ENCODE peak calls at places on chromosomes 12 and 14, in four cellular contexts. A is left ventricle myocardium inferior, Y is hepatocyte, D is sigmoid colon. Q is an unnamed sample.

GRCh38 chr12:120563495-120563894 is 17.7 kb downstream of the POP5 start:
- DNase-seq in Y (no peak), A (no peak), D (peak; percentile 56), Q (no peak)

GRCh38 chr12:110314308-110314707 is 33.3 kb downstream of the ATP2A2 start:
- DNase-seq in A (no peak), D (no peak), Y (peak; percentile 19), Q (no peak)

GRCh38 chr12:77032406-77032805 is 33.0 kb downstream of the E2F7 start:
- DNase-seq in Y (no peak), D (no peak), A (no peak), Q (no peak)

GRCh38 chr12:132524405-132524804 is 34.5 kb downstream of the FBRSL1 start:
- DNase-seq in A (no peak), Y (peak; percentile 68), D (no peak), Q (no peak)

GRCh38 chr12:106022568-106023012 is 116.2 kb downstream of the NUAK1 start:
- DNase-seq in Y (peak; percentile 54), D (no peak), A (no peak), Q (no peak)

GRCh38 chr12:11862794-11863193 is 207.9 kb upstream of the BCL2L14 start:
- DNase-seq in D (no peak), Y (no peak), A (no peak), Q (no peak)

GRCh38 chr12:124392991-124393790 is 98.3 kb downstream of the RFLNA start:
- DNase-seq in A (peak; percentile 94), D (peak; percentile 96), Y (peak; percentile 45), Q (peak; percentile 92)

GRCh38 chr12:114769634-114770033 is 85.7 kb upstream of the TBX3 start:
- DNase-seq in Y (no peak), A (no peak), D (no peak), Q (no peak)

GRCh38 chr12:107400686-107401447 is 284.7 kb upstream of the PWP1 start:
- DNase-seq in A (no peak), D (no peak), Y (no peak), Q (no peak)

GRCh38 chr12:128818065-128819022 is 5.4 kb downstream of the SLC15A4 start:
- DNase-seq in D (peak; percentile 50), Y (peak; percentile 34), A (no peak), Q (no peak)

GRCh38 chr12:53505555-53506449 is 1.5 kb downstream of the NPFF start:
- DNase-seq in Y (no peak), A (no peak), D (peak; percentile 67), Q (no peak)

GRCh38 chr12:104727866-104728449 is 230.1 kb downstream of the SLC41A2 start:
- DNase-seq in Y (no peak), D (no peak), A (no peak), Q (no peak)

GRCh38 chr12:57522019-57522886 is at the start of gene MBD6:
- DNase-seq in D (peak; percentile 99), Y (peak; percentile 97), A (peak; percentile 94), Q (peak; percentile 92)
- TF ChIP-seq CTCF in D (no peak), Y (no peak), A (no peak), Q (no peak)

GRCh38 chr14:85175556-85175955 is 354.4 kb upstream of the FLRT2 start:
- DNase-seq in Y (no peak), D (no peak), A (no peak), Q (no peak)

GRCh38 chr14:85172889-85173458 is 357.0 kb upstream of the FLRT2 start:
- DNase-seq in A (no peak), Y (no peak), D (no peak), Q (no peak)

DNA sequence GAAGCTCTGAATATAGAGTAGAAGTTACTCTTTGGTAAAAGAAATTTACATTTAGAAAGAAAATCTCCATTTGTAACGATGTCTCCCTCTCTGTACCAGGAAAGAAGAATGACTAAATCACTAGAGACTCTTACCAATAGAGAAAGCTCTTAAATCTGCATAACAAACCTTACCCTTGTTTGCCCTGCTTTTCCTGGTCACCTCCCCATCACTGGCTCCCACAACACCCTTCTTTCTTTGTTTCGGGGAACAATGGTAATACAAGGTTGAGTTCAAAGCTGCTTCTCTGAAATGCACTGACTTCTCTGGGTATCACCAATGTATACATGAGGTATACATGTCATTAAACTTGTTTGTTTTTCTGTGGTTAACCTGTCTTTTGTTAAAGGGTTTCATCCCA is 351.1 kb upstream of the FLRT2 start:
- DNase-seq in Y (no peak), D (no peak), A (no peak), Q (no peak)
- TF ChIP-seq CTCF in Y (no peak), D (no peak), A (no peak), Q (no peak)

GRCh38 chr14:94129111-94129757 is at the start of gene IFI27L2:
- DNase-seq in A (peak; percentile 82), Y (peak; percentile 89), D (peak; percentile 88), Q (peak; percentile 81)
- TF ChIP-seq CTCF in A (peak; percentile 60), Y (peak; percentile 39), D (peak; percentile 29), Q (no peak)

GRCh38 chr12:54622463-54623183 is 12.1 kb downstream of the LACRT start:
- DNase-seq in A (no peak), D (no peak), Y (no peak), Q (no peak)
- TF ChIP-seq CTCF in A (no peak), D (no peak), Y (peak; percentile 9), Q (no peak)